ENCODE peak calls at places on chromosomes 7 and 10, in ten cellular contexts. V, K, Z, I, N, E, Y, S, T and W are unnamed samples. For H3K9me3, the result is how much of the 10 kb centered on the place peaks cover.

GRCh38 chr10:99682032-99682431 is 22.7 kb downstream of the ENTPD7 start:
- DNase-seq in V (no peak), K (no peak), Z (no peak), I (no peak), N (no peak), E (no peak), Y (no peak), S (no peak), T (no peak), W (no peak)

GRCh38 chr10:44997105-44997748 is 3.5 kb upstream of the ZNF22 start:
- DNase-seq in V (no peak), K (no peak), Z (no peak), I (no peak), N (no peak), E (no peak), Y (no peak), S (no peak), T (no peak), W (no peak)

GRCh38 chr7:141042222-141043193 is 27.8 kb upstream of the MRPS33 start:
- DNase-seq in V (no peak), K (no peak), Z (no peak), I (no peak), N (no peak), E (no peak), Y (no peak), S (no peak), T (no peak), W (no peak)

GRCh38 chr7:134514106-134514505 is 13.3 kb upstream of the AKR1B10 start:
- DNase-seq in V (no peak), K (no peak), Z (no peak), I (no peak), N (no peak), E (no peak), Y (no peak), S (no peak), T (no peak), W (no peak)

GRCh38 chr7:138460649-138461607 is 869 bp downstream of the TRIM24 start:
- DNase-seq in V (peak), K (peak), Z (peak), I (peak), N (peak), E (no peak), Y (peak), S (peak), T (no peak), W (peak)

GRCh38 chr10:6204063-6204340 is 1.3 kb downstream of the PFKFB3 start:
- DNase-seq in V (peak), K (peak), Z (no peak), I (no peak), N (no peak), E (no peak), Y (no peak), S (peak), T (no peak), W (peak)

GRCh38 chr10:86303626-86304025 is 63.0 kb downstream of the GRID1 start:
- DNase-seq in V (no peak), K (peak), Z (no peak), I (no peak), N (no peak), E (no peak), Y (no peak), S (no peak), T (peak), W (no peak)

GRCh38 chr10:6390213-6390612 is 187.5 kb downstream of the PFKFB3 start:
- DNase-seq in V (no peak), K (no peak), Z (no peak), I (no peak), N (no peak), E (no peak), Y (no peak), S (no peak), T (no peak), W (no peak)

GRCh38 chr7:110573862-110574528 is 516.9 kb upstream of the LRRN3 start:
- DNase-seq in V (no peak), K (no peak), Z (no peak), I (no peak), N (no peak), E (no peak), Y (peak), S (no peak), T (no peak), W (peak)

GRCh38 chr7:29564455-29565185 is 985 bp downstream of the PRR15 start:
- DNase-seq in V (peak), K (peak), Z (no peak), I (peak), N (peak), E (no peak), Y (peak), S (no peak), T (peak), W (peak)

GRCh38 chr10:68871731-68872342 is 29.3 kb upstream of the DDX50 start:
- DNase-seq in V (peak), K (no peak), Z (peak), I (peak), N (peak), E (no peak), Y (peak), S (no peak), T (no peak), W (peak)

GRCh38 chr7:129163875-129164544 is 19.5 kb downstream of the TSPAN33 start:
- DNase-seq in V (peak), K (no peak), Z (no peak), I (no peak), N (peak), E (no peak), Y (peak), S (no peak), T (no peak), W (no peak)

GRCh38 chr10:19788075-19788686 is 28.1 kb upstream of the PLXDC2 start:
- DNase-seq in V (peak), K (no peak), Z (peak), I (peak), N (peak), E (no peak), Y (peak), S (no peak), T (no peak), W (peak)

GRCh38 chr7:2169923-2170575 is 62.7 kb downstream of the MAD1L1 start:
- DNase-seq in V (no peak), K (no peak), Z (peak), I (no peak), N (no peak), E (no peak), Y (no peak), S (no peak), T (no peak), W (no peak)

GRCh38 chr7:97096037-97096436 is 21.5 kb upstream of the SDHAF3 start:
- DNase-seq in V (no peak), K (no peak), Z (no peak), I (no peak), N (no peak), E (no peak), Y (no peak), S (no peak), T (no peak), W (no peak)

GRCh38 chr10:1360011-1360580 is 303.9 kb downstream of the WDR37 start:
- DNase-seq in V (no peak), K (no peak), Z (no peak), I (no peak), N (no peak), E (no peak), Y (no peak), S (no peak), T (no peak), W (no peak)

GRCh38 chr7:31137234-31137633 is 85.1 kb downstream of the ADCYAP1R1 start:
- DNase-seq in V (no peak), K (no peak), Z (no peak), I (no peak), N (no peak), E (no peak), Y (no peak), S (no peak), T (no peak), W (no peak)

GRCh38 chr7:11212816-11213215 is 239.1 kb downstream of the PHF14 start:
- DNase-seq in V (no peak), K (no peak), Z (no peak), I (no peak), N (peak), E (no peak), Y (peak), S (no peak), T (no peak), W (no peak)

GRCh38 chr7:120441850-120442249 is 168.9 kb downstream of the KCND2 start:
- DNase-seq in V (no peak), K (no peak), Z (no peak), I (no peak), N (no peak), E (no peak), Y (no peak), S (no peak), T (no peak), W (no peak)

GRCh38 chr7:120877706-120878105 is 19.8 kb upstream of the TSPAN12 start:
- DNase-seq in V (no peak), K (no peak), Z (no peak), I (no peak), N (no peak), E (no peak), Y (peak), S (no peak), T (no peak), W (no peak)

GRCh38 chr7:141198191-141198958 is 124.5 kb downstream of the TMEM178B start:
- DNase-seq in V (no peak), K (no peak), Z (no peak), I (no peak), N (no peak), E (no peak), Y (no peak), S (no peak), T (no peak), W (no peak)

GRCh38 chr10:17474595-17474994 is 20.2 kb upstream of the ST8SIA6 start:
- DNase-seq in V (no peak), K (no peak), Z (no peak), I (no peak), N (peak), E (no peak), Y (peak), S (no peak), T (no peak), W (no peak)

GRCh38 chr10:86182150-86182549 is 184.4 kb downstream of the GRID1 start:
- DNase-seq in V (no peak), K (peak), Z (peak), I (no peak), N (no peak), E (no peak), Y (no peak), S (no peak), T (no peak), W (no peak)

GRCh38 chr10:95287281-95287680 is 3.5 kb downstream of the PDLIM1 start:
- DNase-seq in V (peak), K (no peak), Z (no peak), I (no peak), N (peak), E (no peak), Y (no peak), S (no peak), T (no peak), W (no peak)

GRCh38 chr7:76333388-76334101 is 25.2 kb downstream of the YWHAG start:
- DNase-seq in V (peak), K (peak), Z (no peak), I (peak), N (peak), E (no peak), Y (peak), S (no peak), T (no peak), W (no peak)

GRCh38 chr7:4174016-4174415 is 508.1 kb upstream of the FOXK1 start:
- DNase-seq in V (no peak), K (no peak), Z (no peak), I (no peak), N (no peak), E (no peak), Y (no peak), S (no peak), T (no peak), W (no peak)

GRCh38 chr10:28300027-28300426 is 2.8 kb downstream of the MPP7 start:
- DNase-seq in V (no peak), K (no peak), Z (no peak), I (no peak), N (no peak), E (no peak), Y (no peak), S (no peak), T (no peak), W (no peak)

GRCh38 chr7:25546306-25546705 is 318.0 kb upstream of the NPVF start:
- DNase-seq in V (no peak), K (no peak), Z (no peak), I (no peak), N (no peak), E (no peak), Y (no peak), S (no peak), T (no peak), W (no peak)

GRCh38 chr7:80047856-80048459 is 86.7 kb upstream of the GNAI1 start:
- DNase-seq in V (no peak), K (no peak), Z (no peak), I (no peak), N (peak), E (no peak), Y (peak), S (no peak), T (no peak), W (no peak)

GRCh38 chr7:23012797-23013714 is 874 bp downstream of the HYCC1 start:
- DNase-seq in V (peak), K (peak), Z (peak), I (peak), N (no peak), E (no peak), Y (no peak), S (peak), T (no peak), W (peak)

DNA sequence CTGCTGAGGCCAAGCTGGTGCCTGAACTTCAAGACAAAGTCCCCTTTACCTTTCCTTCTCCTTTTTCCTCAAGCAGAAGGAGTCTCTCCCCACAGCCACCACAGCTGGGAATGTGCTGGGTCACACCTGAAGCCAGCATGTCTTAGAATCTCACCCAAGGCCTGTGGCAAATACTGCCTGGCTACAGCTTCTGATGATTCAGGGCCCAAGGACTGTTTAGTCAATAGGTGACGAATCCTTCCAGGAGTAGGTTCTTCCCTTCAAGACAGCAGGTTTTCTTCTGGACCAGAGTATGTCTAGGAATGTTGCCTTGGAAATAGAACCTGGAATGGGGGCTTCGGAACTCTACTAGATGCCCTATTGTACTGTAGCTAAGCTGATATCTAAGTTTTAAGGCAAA is 374.6 kb downstream of the KIF20B start:
- DNase-seq in V (no peak), K (no peak), Z (no peak), I (no peak), N (no peak), E (no peak), Y (no peak), S (no peak), T (no peak), W (no peak)
- H3K9me3 ChIP-seq in V (under half), K (under half), Z (under half), I (under half), N (under half), E (under half), Y (under half), S (under half), T (under half), W (under half)

GRCh38 chr7:158050441-158051371 is 536.9 kb downstream of the PTPRN2 start:
- DNase-seq in V (no peak), K (peak), Z (no peak), I (no peak), N (no peak), E (no peak), Y (no peak), S (no peak), T (peak), W (no peak)

GRCh38 chr7:158051372-158051760 is 536.3 kb downstream of the PTPRN2 start:
- DNase-seq in V (no peak), K (peak), Z (no peak), I (no peak), N (no peak), E (no peak), Y (no peak), S (no peak), T (no peak), W (no peak)

GRCh38 chr7:158047386-158048059 is 540.1 kb downstream of the PTPRN2 start:
- DNase-seq in V (no peak), K (no peak), Z (no peak), I (no peak), N (no peak), E (no peak), Y (no peak), S (no peak), T (peak), W (no peak)

GRCh38 chr7:158049271-158049670 is 538.4 kb downstream of the PTPRN2 start:
- DNase-seq in V (no peak), K (peak), Z (no peak), I (no peak), N (no peak), E (no peak), Y (no peak), S (no peak), T (peak), W (no peak)

GRCh38 chr7:158048569-158048968 is 539.1 kb downstream of the PTPRN2 start:
- DNase-seq in V (no peak), K (no peak), Z (no peak), I (no peak), N (no peak), E (no peak), Y (no peak), S (no peak), T (no peak), W (no peak)
- H3K9me3 ChIP-seq in V (under half), K (under half), Z (under half), I (under half), N (under half), E (under half), Y (under half), S (under half), T (under half), W (under half)

DNA sequence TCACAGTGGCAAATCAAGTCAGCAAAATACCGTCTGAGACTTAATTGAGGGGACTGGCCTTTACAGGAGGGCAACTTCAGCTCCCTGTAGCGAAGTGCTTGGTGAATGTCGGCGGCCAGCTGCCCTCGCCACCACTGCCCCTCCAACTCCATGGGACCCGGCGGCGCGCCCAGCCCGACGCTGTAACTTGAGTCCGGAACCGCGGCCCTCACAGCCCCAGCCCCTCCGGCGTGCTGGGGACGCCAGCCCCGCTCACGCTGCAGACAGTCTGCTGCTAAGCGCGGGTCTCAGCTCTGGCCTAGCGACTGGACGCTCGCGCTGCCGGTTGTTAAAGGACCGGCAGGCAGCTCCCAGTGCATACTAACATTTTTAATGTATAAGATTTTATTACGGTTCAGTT is 113.4 kb upstream of the NUPR2 start:
- DNase-seq in V (no peak), K (no peak), Z (no peak), I (no peak), N (no peak), E (no peak), Y (no peak), S (no peak), T (no peak), W (no peak)
- H3K9me3 ChIP-seq in V (under half), K (under half), Z (under half), I (under half), N (under half), E (under half), Y (under half), S (under half), T (under half), W (under half)

GRCh38 chr7:156109076-156109475 is 296.8 kb upstream of the SHH start:
- DNase-seq in V (no peak), K (no peak), Z (no peak), I (no peak), N (no peak), E (no peak), Y (no peak), S (no peak), T (no peak), W (no peak)

GRCh38 chr7:156107957-156108356 is 295.7 kb upstream of the SHH start:
- DNase-seq in V (no peak), K (peak), Z (no peak), I (no peak), N (no peak), E (no peak), Y (no peak), S (no peak), T (no peak), W (no peak)

GRCh38 chr7:156104501-156105336 is 292.5 kb upstream of the SHH start:
- DNase-seq in V (no peak), K (peak), Z (no peak), I (no peak), N (no peak), E (no peak), Y (no peak), S (no peak), T (no peak), W (no peak)

GRCh38 chr7:156105337-156106106 is 293.3 kb upstream of the SHH start:
- DNase-seq in V (no peak), K (peak), Z (no peak), I (no peak), N (no peak), E (no peak), Y (no peak), S (no peak), T (no peak), W (no peak)

DNA sequence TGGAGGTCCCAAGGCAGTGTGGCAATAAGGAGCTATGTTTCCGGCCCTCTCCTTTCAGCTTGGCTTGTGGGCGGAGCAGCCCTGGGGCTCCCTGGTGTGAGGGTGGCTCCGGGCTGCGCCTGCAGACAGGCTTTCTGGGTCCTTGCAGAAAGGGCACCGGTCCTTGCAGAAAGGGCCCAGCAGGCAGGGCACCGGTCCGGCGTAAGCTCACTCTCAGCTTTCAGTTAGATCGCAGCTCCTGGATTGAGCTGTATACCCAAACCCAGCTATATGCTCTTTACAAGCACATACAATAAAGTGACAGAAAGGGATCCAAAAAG is 293.8 kb upstream of the SHH start:
- DNase-seq in V (no peak), K (no peak), Z (no peak), I (no peak), N (no peak), E (no peak), Y (no peak), S (no peak), T (no peak), W (no peak)
- H3K9me3 ChIP-seq in V (under half), K (under half), Z (under half), I (under half), N (under half), E (under half), Y (under half), S (under half), T (under half), W (under half)

GRCh38 chr7:64632029-64632428 is 33.9 kb upstream of the ZNF107 start:
- DNase-seq in V (no peak), K (no peak), Z (no peak), I (no peak), N (no peak), E (no peak), Y (no peak), S (no peak), T (no peak), W (no peak)
- H3K9me3 ChIP-seq in V (under half), K (under half), Z (under half), I (under half), N (under half), E (under half), Y (under half), S (under half), T (under half), W (under half)

GRCh38 chr7:155635817-155636216 is 8.6 kb upstream of the RBM33 start:
- DNase-seq in V (no peak), K (no peak), Z (no peak), I (no peak), N (no peak), E (no peak), Y (no peak), S (no peak), T (no peak), W (no peak)
- H3K9me3 ChIP-seq in V (under half), K (under half), Z (under half), I (under half), N (under half), E (half or more), Y (under half), S (under half), T (under half), W (under half)

GRCh38 chr7:151514461-151515396 is 5.0 kb downstream of the RHEB start:
- DNase-seq in V (no peak), K (no peak), Z (no peak), I (no peak), N (no peak), E (no peak), Y (peak), S (no peak), T (no peak), W (no peak)
- H3K9me3 ChIP-seq in V (under half), K (under half), Z (under half), I (under half), N (under half), E (under half), Y (under half), S (under half), T (under half), W (under half)

GRCh38 chr10:71112138-71112785 is 100.1 kb upstream of the UNC5B start:
- DNase-seq in V (no peak), K (no peak), Z (no peak), I (no peak), N (no peak), E (no peak), Y (no peak), S (no peak), T (no peak), W (no peak)

GRCh38 chr10:71116426-71116825 is 95.9 kb upstream of the UNC5B start:
- DNase-seq in V (no peak), K (no peak), Z (no peak), I (no peak), N (no peak), E (no peak), Y (no peak), S (no peak), T (no peak), W (no peak)
- H3K9me3 ChIP-seq in V (under half), K (under half), Z (under half), I (under half), N (under half), E (half or more), Y (under half), S (under half), T (half or more), W (under half)

GRCh38 chr10:42593284-42593683 is 45.1 kb downstream of the ZNF33B start:
- DNase-seq in V (no peak), K (no peak), Z (no peak), I (no peak), N (no peak), E (no peak), Y (peak), S (no peak), T (no peak), W (no peak)
- H3K9me3 ChIP-seq in V (under half), K (under half), Z (under half), I (under half), N (under half), E (half or more), Y (under half), S (half or more), T (half or more), W (under half)

GRCh38 chr7:156217803-156218202 is 405.5 kb upstream of the SHH start:
- DNase-seq in V (no peak), K (no peak), Z (no peak), I (no peak), N (no peak), E (no peak), Y (no peak), S (no peak), T (no peak), W (no peak)
- H3K9me3 ChIP-seq in V (under half), K (under half), Z (under half), I (under half), N (under half), E (under half), Y (under half), S (under half), T (under half), W (under half)